ENCODE peak calls at places on chromosomes 3 and 15, in seven cellular contexts. U is right lobe of liver, T is GM23248, K is lower lobe of right lung, B is brain microvascular endothelial cell, C is pancreas, I is suprapubic skin. Q is an unnamed sample.

GRCh38 chr3:181066688-181067087 is 77.2 kb upstream of the DNAJC19 start:
- DNase-seq in U (no peak), T (no peak), K (no peak), B (no peak), C (no peak), I (no peak), Q (no peak)

GRCh38 chr3:38067508-38068233 is 28.7 kb downstream of the DLEC1 start:
- DNase-seq in U (no peak), T (peak), K (no peak), B (no peak), C (no peak), I (no peak), Q (no peak)

GRCh38 chr3:40725026-40725425 is 200.3 kb downstream of the ZNF621 start:
- DNase-seq in U (no peak), T (no peak), K (no peak), B (no peak), C (no peak), I (no peak), Q (no peak)

GRCh38 chr15:39874890-39875549 is 45.0 kb downstream of the GPR176 start:
- DNase-seq in U (no peak), T (peak), K (no peak), B (peak), C (no peak), I (no peak), Q (no peak)

GRCh38 chr3:8458235-8458634 is 43.4 kb upstream of the LMCD1 start:
- DNase-seq in U (no peak), T (peak), K (no peak), B (no peak), C (no peak), I (no peak), Q (no peak)

GRCh38 chr3:105170423-105170822 is 196.3 kb upstream of the ALCAM start:
- DNase-seq in U (no peak), T (no peak), K (no peak), B (no peak), C (no peak), I (no peak), Q (no peak)

GRCh38 chr15:101313041-101313761 is 18.2 kb upstream of the SNRPA1 start:
- DNase-seq in U (peak), T (no peak), K (no peak), B (no peak), C (no peak), I (peak), Q (no peak)

GRCh38 chr3:171838218-171838720 is 4.9 kb upstream of the TMEM212 start:
- DNase-seq in U (no peak), T (peak), K (no peak), B (peak), C (no peak), I (no peak), Q (peak)

GRCh38 chr3:151864423-151865101 is 8.9 kb upstream of the SUCNR1 start:
- DNase-seq in U (no peak), T (peak), K (no peak), B (peak), C (no peak), I (no peak), Q (no peak)

GRCh38 chr3:11671648-11672100 is 28.0 kb upstream of the VGLL4 start:
- DNase-seq in U (no peak), T (peak), K (no peak), B (no peak), C (no peak), I (no peak), Q (no peak)

GRCh38 chr3:29057326-29057725 is 223.5 kb upstream of the RBMS3 start:
- DNase-seq in U (no peak), T (peak), K (no peak), B (peak), C (no peak), I (no peak), Q (no peak)

GRCh38 chr3:6088433-6088832 is 772.5 kb upstream of the GRM7 start:
- DNase-seq in U (no peak), T (no peak), K (no peak), B (no peak), C (no peak), I (no peak), Q (no peak)

GRCh38 chr3:196496183-196496582 is 7.4 kb downstream of the RNF168 start:
- DNase-seq in U (no peak), T (no peak), K (no peak), B (no peak), C (no peak), I (no peak), Q (no peak)

GRCh38 chr15:70559223-70559823 is 204.0 kb downstream of the UACA start:
- DNase-seq in U (peak), T (peak), K (no peak), B (peak), C (no peak), I (peak), Q (peak)

GRCh38 chr3:150341893-150342292 is 66.2 kb upstream of the TSC22D2 start:
- DNase-seq in U (no peak), T (peak), K (no peak), B (no peak), C (no peak), I (no peak), Q (no peak)

GRCh38 chr3:66302288-66302687 is 81.5 kb downstream of the SLC25A26 start:
- DNase-seq in U (no peak), T (peak), K (no peak), B (peak), C (no peak), I (no peak), Q (no peak)

GRCh38 chr15:48470096-48470495 is 138.9 kb downstream of the DUT start:
- DNase-seq in U (no peak), T (no peak), K (no peak), B (no peak), C (no peak), I (no peak), Q (no peak)

GRCh38 chr3:11621077-11621476 is 22.6 kb downstream of the VGLL4 start:
- DNase-seq in U (no peak), T (no peak), K (no peak), B (no peak), C (no peak), I (no peak), Q (no peak)

GRCh38 chr3:112635674-112636073 is 5.3 kb downstream of the CCDC80 start:
- DNase-seq in U (no peak), T (peak), K (no peak), B (peak), C (no peak), I (no peak), Q (no peak)

GRCh38 chr3:194397757-194398312 is 1.2 kb downstream of the GP5 start:
- DNase-seq in U (no peak), T (no peak), K (no peak), B (no peak), C (no peak), I (no peak), Q (no peak)

GRCh38 chr3:149586871-149587270 is 71.0 kb downstream of the WWTR1 start:
- DNase-seq in U (no peak), T (peak), K (no peak), B (no peak), C (no peak), I (no peak), Q (no peak)

GRCh38 chr3:172120912-172121311 is 81.5 kb downstream of the FNDC3B start:
- DNase-seq in U (no peak), T (no peak), K (no peak), B (no peak), C (no peak), I (no peak), Q (no peak)

GRCh38 chr3:139530717-139531116 is 8.8 kb downstream of the RBP1 start:
- DNase-seq in U (no peak), T (no peak), K (no peak), B (no peak), C (no peak), I (no peak), Q (no peak)

GRCh38 chr3:123660900-123661299 is 76.0 kb upstream of the HACD2 start:
- DNase-seq in U (peak), T (peak), K (peak), B (peak), C (peak), I (peak), Q (peak)

GRCh38 chr3:27134165-27134796 is 234.9 kb downstream of the NEK10 start:
- DNase-seq in U (peak), T (peak), K (peak), B (peak), C (peak), I (no peak), Q (no peak)

GRCh38 chr3:62184559-62184958 is 188.8 kb downstream of the FEZF2 start:
- DNase-seq in U (peak), T (peak), K (no peak), B (no peak), C (no peak), I (no peak), Q (peak)

GRCh38 chr3:172305552-172305951 is 142.7 kb downstream of the GHSR start:
- DNase-seq in U (no peak), T (peak), K (no peak), B (peak), C (no peak), I (no peak), Q (no peak)

GRCh38 chr15:93037341-93038063 is 51.5 kb downstream of the RGMA start:
- DNase-seq in U (no peak), T (peak), K (peak), B (peak), C (peak), I (peak), Q (peak)

GRCh38 chr3:195259146-195259563 is 11.8 kb downstream of the XXYLT1 start:
- DNase-seq in U (no peak), T (peak), K (no peak), B (peak), C (no peak), I (no peak), Q (no peak)

GRCh38 chr15:85379403-85380131 is 836 bp upstream of the AKAP13 start:
- DNase-seq in U (no peak), T (peak), K (no peak), B (peak), C (no peak), I (no peak), Q (no peak)

GRCh38 chr3:195537995-195538394 is 5.1 kb downstream of the PPP1R2 start:
- DNase-seq in U (no peak), T (no peak), K (no peak), B (no peak), C (no peak), I (no peak), Q (no peak)

GRCh38 chr15:58448331-58448730 is 16.5 kb downstream of the LIPC start:
- DNase-seq in U (no peak), T (no peak), K (no peak), B (no peak), C (no peak), I (no peak), Q (no peak)
- H3K27ac ChIP-seq in U (no peak), T (no peak), K (no peak), B (no peak), C (no peak), I (no peak), Q (no peak)

GRCh38 chr3:138398791-138399575 is 35.4 kb upstream of the ESYT3 start:
- DNase-seq in U (no peak), T (no peak), K (no peak), B (no peak), C (no peak), I (peak), Q (no peak)
- H3K27ac ChIP-seq in U (no peak), T (no peak), K (no peak), B (no peak), C (no peak), I (no peak), Q (no peak)

GRCh38 chr3:69386535-69387385 is 872 bp upstream of the FRMD4B start:
- DNase-seq in U (no peak), T (no peak), K (no peak), B (no peak), C (no peak), I (no peak), Q (no peak)
- H3K27ac ChIP-seq in U (no peak), T (no peak), K (peak), B (no peak), C (no peak), I (no peak), Q (peak)

DNA sequence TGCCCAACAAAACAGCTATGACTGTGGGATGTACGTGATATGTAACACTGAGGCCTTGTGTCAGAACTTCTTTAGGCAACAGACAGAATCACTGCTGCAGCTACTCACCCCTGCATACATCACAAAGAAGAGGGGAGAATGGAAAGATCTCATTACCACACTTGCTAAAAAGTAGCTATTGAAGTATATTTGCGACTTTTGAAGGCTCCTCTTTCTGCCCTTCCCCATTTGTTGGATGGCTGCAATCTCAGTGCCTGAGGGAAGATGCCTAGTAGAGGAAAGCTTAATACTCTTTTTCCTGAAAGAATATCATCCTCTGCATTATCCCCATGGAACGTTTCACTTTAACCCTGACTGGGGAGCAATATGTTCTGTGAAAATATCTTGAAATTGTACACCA is 21.9 kb downstream of the SENP8 start:
- DNase-seq in U (no peak), T (no peak), K (no peak), B (no peak), C (no peak), I (no peak), Q (no peak)
- H3K27ac ChIP-seq in U (no peak), T (no peak), K (no peak), B (no peak), C (no peak), I (no peak), Q (peak)